ENCODE peak calls at places on chromosomes 2 and 18, in six cellular contexts. E, C, N, Q, P and J are unnamed samples. For H3K4me1, the result is how much of the 10 kb centered on the place peaks cover.

GRCh38 chr18:50836521-50836957 is 16.7 kb upstream of the MRO start:
- DNase-seq in E (peak), Q (no peak), C (no peak), P (no peak), N (no peak), J (peak)

GRCh38 chr2:99806758-99807157 is 316.9 kb upstream of the REV1 start:
- DNase-seq in Q (no peak), E (no peak), C (no peak), N (no peak), P (no peak), J (no peak)

GRCh38 chr18:9081940-9082339 is 20.6 kb upstream of the NDUFV2 start:
- DNase-seq in N (no peak), E (no peak), Q (no peak), P (no peak), C (no peak), J (no peak)

GRCh38 chr18:3323900-3324299 is 62.0 kb downstream of the MYL12B start:
- DNase-seq in C (no peak), N (no peak), P (no peak), Q (no peak), E (no peak), J (no peak)

GRCh38 chr2:73260338-73260984 is 23.8 kb downstream of the FBXO41 start:
- DNase-seq in C (peak), P (peak), N (peak), Q (peak), E (peak), J (peak)

GRCh38 chr2:205716126-205716525 is 33.8 kb downstream of the NRP2 start:
- DNase-seq in E (no peak), P (peak), N (no peak), Q (no peak), C (peak), J (no peak)

GRCh38 chr2:3094999-3095958 is 282.3 kb downstream of the EIPR1 start:
- DNase-seq in P (no peak), E (no peak), C (no peak), N (peak), Q (no peak), J (peak)

GRCh38 chr18:22609642-22610041 is 191.9 kb upstream of the CTAGE1 start:
- DNase-seq in E (no peak), Q (no peak), P (no peak), N (peak), C (peak), J (peak)

GRCh38 chr2:150487537-150488429 is at the start of gene RND3:
- DNase-seq in N (peak), C (peak), E (peak), P (peak), Q (peak), J (peak)

GRCh38 chr18:29962579-29962978 is 1080.0 kb downstream of the DSC3 start:
- DNase-seq in C (no peak), E (no peak), N (peak), Q (no peak), P (no peak), J (no peak)

GRCh38 chr2:202186641-202187202 is 51.7 kb downstream of the SUMO1 start:
- DNase-seq in N (no peak), P (no peak), Q (no peak), E (no peak), C (no peak), J (no peak)

GRCh38 chr2:226618875-226619605 is 180.6 kb downstream of the IRS1 start:
- DNase-seq in Q (no peak), P (no peak), N (no peak), E (no peak), C (no peak), J (no peak)

GRCh38 chr18:8091042-8091441 is 518.2 kb upstream of the RAB12 start:
- DNase-seq in N (no peak), E (no peak), C (no peak), P (no peak), Q (no peak), J (no peak)

GRCh38 chr2:235868224-235868623 is 300.0 kb downstream of the GBX2 start:
- DNase-seq in E (no peak), P (no peak), Q (no peak), N (no peak), C (no peak), J (no peak)

GRCh38 chr2:74975016-74975415 is 16.6 kb downstream of the POLE4 start:
- DNase-seq in Q (no peak), P (no peak), C (no peak), N (no peak), E (no peak), J (no peak)

GRCh38 chr18:47163241-47163640 is 12.9 kb downstream of the IER3IP1 start:
- DNase-seq in P (no peak), E (no peak), Q (no peak), C (no peak), N (no peak), J (no peak)

GRCh38 chr18:40708726-40709125 is 1246.3 kb upstream of the PIK3C3 start:
- DNase-seq in P (peak), E (no peak), C (no peak), Q (no peak), N (peak), J (no peak)

GRCh38 chr2:3738454-3738853 is 35.1 kb downstream of the DCDC2C start:
- DNase-seq in E (peak), P (peak), Q (no peak), C (no peak), N (peak), J (no peak)

GRCh38 chr2:148680462-148680861 is 35.9 kb downstream of the EPC2 start:
- DNase-seq in E (no peak), Q (no peak), P (no peak), C (no peak), N (peak), J (no peak)

GRCh38 chr18:4544131-4544530 is 89.0 kb upstream of the DLGAP1 start:
- DNase-seq in N (peak), C (no peak), P (no peak), E (no peak), Q (no peak), J (no peak)

GRCh38 chr18:77191241-77191751 is 58.4 kb upstream of the GALR1 start:
- DNase-seq in E (no peak), P (no peak), Q (no peak), C (no peak), N (no peak), J (no peak)

GRCh38 chr18:812673-813404 is 797 bp upstream of the YES1 start:
- DNase-seq in N (peak), Q (peak), C (peak), E (no peak), P (peak), J (peak)

GRCh38 chr2:200310545-200310971 is 4.1 kb downstream of the SPATS2L start:
- DNase-seq in P (no peak), C (no peak), E (no peak), N (peak), Q (no peak), J (no peak)

GRCh38 chr2:224817676-224818075 is 101.5 kb upstream of the CCDC195 start:
- DNase-seq in C (no peak), N (no peak), E (no peak), Q (no peak), P (no peak), J (no peak)

GRCh38 chr2:104570259-104570658 is 283.7 kb upstream of the POU3F3 start:
- DNase-seq in P (no peak), N (no peak), C (no peak), E (no peak), Q (no peak), J (no peak)

GRCh38 chr2:37389395-37389794 is 45.0 kb downstream of the QPCT start:
- DNase-seq in Q (no peak), C (no peak), P (no peak), N (no peak), E (peak), J (no peak)

GRCh38 chr2:227788556-227788955 is 25.1 kb upstream of the CCL20 start:
- DNase-seq in Q (no peak), E (no peak), C (no peak), N (no peak), P (no peak), J (no peak)

GRCh38 chr2:64797881-64798590 is 144.3 kb upstream of the SERTAD2 start:
- DNase-seq in E (no peak), Q (no peak), C (no peak), N (no peak), P (no peak), J (peak)

GRCh38 chr2:218381916-218382366 is at the start of gene SLC11A1:
- DNase-seq in E (peak), P (no peak), N (no peak), C (no peak), Q (peak), J (peak)

GRCh38 chr2:229779650-229780049 is 65.3 kb upstream of the DNER start:
- DNase-seq in E (no peak), C (no peak), P (no peak), N (no peak), Q (no peak), J (no peak)

GRCh38 chr18:26637324-26637723 is 89.0 kb upstream of the KCTD1 start:
- DNase-seq in Q (no peak), C (no peak), P (no peak), E (no peak), N (no peak), J (no peak)

GRCh38 chr2:225487901-225488416 is 88.4 kb downstream of the NYAP2 start:
- DNase-seq in P (no peak), Q (no peak), N (no peak), E (no peak), C (no peak), J (no peak)

GRCh38 chr2:23432531-23432930 is 47.6 kb downstream of the KLHL29 start:
- DNase-seq in Q (no peak), C (no peak), P (no peak), E (no peak), N (no peak), J (no peak)

GRCh38 chr2:111119847-111120252 is 864 bp upstream of the BCL2L11 start:
- DNase-seq in Q (no peak), E (no peak), P (no peak), N (no peak), C (no peak), J (no peak)

GRCh38 chr2:60355849-60356261 is 197.6 kb downstream of the BCL11A start:
- DNase-seq in C (no peak), E (peak), P (no peak), N (no peak), Q (no peak), J (no peak)

GRCh38 chr2:60356346-60356745 is 197.1 kb downstream of the BCL11A start:
- DNase-seq in C (no peak), Q (no peak), E (peak), N (peak), P (no peak), J (no peak)

GRCh38 chr2:60358471-60358870 is 195.0 kb downstream of the BCL11A start:
- DNase-seq in Q (no peak), C (no peak), P (no peak), N (no peak), E (no peak), J (no peak)

GRCh38 chr2:60361498-60361897 is 192.0 kb downstream of the BCL11A start:
- DNase-seq in N (no peak), E (no peak), C (no peak), P (no peak), Q (no peak), J (no peak)

DNA sequence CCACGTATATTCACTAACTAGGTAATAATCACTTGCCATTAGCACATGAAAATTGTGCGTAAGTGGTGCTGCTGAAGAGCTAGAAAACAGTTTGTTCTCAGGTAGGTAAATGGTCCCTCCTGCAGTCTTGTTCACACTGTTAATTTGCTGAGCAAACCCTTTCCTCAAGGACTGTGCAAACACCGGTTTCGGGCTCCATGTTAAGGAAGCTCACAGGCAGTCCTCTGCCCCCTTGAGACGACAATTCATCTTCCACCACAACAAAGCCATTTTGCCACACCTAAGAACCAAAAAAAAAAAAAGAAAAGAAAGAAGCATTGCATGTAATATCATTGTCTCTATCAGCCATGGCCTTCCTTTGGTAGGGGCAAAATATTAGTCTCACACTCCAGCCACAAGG is 193.9 kb downstream of the BCL11A start:
- DNase-seq in N (no peak), E (no peak), C (no peak), Q (no peak), P (no peak), J (no peak)
- H3K4me1 ChIP-seq in N (under half), E (under half), C (under half), Q (under half), P (under half), J (under half)

GRCh38 chr2:70010222-70011111 is 49.0 kb upstream of the ASPRV1 start:
- DNase-seq in N (no peak), P (no peak), C (no peak), Q (no peak), E (peak), J (no peak)

GRCh38 chr2:70011786-70012185 is 50.4 kb upstream of the ASPRV1 start:
- DNase-seq in C (no peak), N (no peak), E (no peak), Q (no peak), P (no peak), J (no peak)

GRCh38 chr2:70011335-70011734 is 49.9 kb upstream of the ASPRV1 start:
- DNase-seq in Q (no peak), E (no peak), C (no peak), P (no peak), N (no peak), J (no peak)

GRCh38 chr2:70008290-70008689 is 46.9 kb upstream of the ASPRV1 start:
- DNase-seq in N (no peak), E (no peak), C (no peak), Q (no peak), P (no peak), J (no peak)

GRCh38 chr2:70009776-70010175 is 48.3 kb upstream of the ASPRV1 start:
- DNase-seq in Q (no peak), E (no peak), P (no peak), N (no peak), C (no peak), J (no peak)
- H3K4me1 ChIP-seq in Q (under half), E (under half), P (under half), N (under half), C (under half), J (under half)

GRCh38 chr2:134271758-134272157 is 17.9 kb downstream of the MGAT5 start:
- DNase-seq in Q (no peak), P (no peak), C (no peak), E (no peak), N (no peak), J (no peak)
- H3K4me1 ChIP-seq in Q (under half), P (under half), C (under half), E (half or more), N (under half), J (under half)

GRCh38 chr2:127100261-127101047 is 6.5 kb downstream of the BIN1 start:
- DNase-seq in C (peak), N (peak), P (no peak), E (no peak), Q (peak), J (no peak)
- H3K4me1 ChIP-seq in C (under half), N (under half), P (under half), E (under half), Q (half or more), J (under half)

DNA sequence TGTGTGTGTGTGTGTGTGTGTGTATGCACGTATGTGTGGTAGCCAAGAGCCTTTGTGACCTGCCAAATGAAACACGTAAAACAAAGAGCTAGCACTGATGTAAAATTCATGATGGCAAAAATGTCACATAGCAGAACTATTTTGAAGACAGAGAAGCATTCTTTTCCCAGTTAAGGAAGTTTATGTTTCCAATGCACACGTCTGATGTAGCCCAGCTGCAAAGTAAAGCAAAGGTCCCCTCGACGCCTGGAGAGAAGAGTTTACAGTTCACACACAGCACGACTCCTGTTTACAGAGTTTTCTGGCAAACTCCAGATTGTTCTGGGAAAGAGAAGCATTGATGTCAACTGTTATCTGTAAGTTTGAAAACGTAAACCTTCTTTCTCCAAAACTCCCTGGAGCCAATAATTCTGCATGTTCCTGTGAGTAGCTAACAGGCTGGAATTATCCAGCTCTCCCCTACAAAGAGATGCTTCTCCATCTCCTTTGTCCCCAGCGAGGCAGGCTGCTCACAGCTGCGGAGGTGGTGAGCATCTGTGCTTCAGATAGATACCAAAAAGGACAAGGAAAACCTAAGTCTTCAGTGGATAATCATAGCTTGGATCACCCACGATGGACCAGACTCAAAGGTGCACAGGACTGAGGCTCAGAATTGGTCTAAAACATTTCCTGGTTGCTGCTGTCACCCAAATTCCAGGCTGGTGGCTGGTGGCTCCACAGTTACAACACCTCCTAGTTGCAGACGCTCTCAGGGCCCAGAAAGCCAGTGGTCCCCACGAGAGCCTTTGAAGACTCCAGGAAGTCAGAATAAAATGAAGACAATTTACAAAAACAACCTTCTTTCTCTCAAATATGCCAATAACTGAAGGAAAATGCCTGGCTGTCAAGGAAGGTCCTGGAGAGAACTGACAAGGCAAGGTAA is 87.5 kb downstream of the COL6A3 start:
- DNase-seq in C (no peak), E (no peak), Q (no peak), N (no peak), P (no peak), J (no peak)
- H3K4me1 ChIP-seq in C (under half), E (under half), Q (under half), N (under half), P (under half), J (under half)